ENCODE peak calls at places on chromosomes 5 and 9, in nine cellular contexts. P is suprapubic skin, G is HepG2, V is sigmoid colon, U is stomach, N is esophagus muscularis mucosa, S is tibial nerve, R is upper lobe of left lung, I is ovary. L is an unnamed sample. For H3K27me3, the result is how much of the 10 kb centered on the place peaks cover.

GRCh38 chr5:99104538-99105132 is 175.8 kb upstream of the CHD1 start:
- DNase-seq in P (no peak), G (peak), V (no peak), U (no peak), N (no peak), S (no peak), R (no peak), I (no peak), L (no peak)

GRCh38 chr5:156356238-156356637 is 29.3 kb downstream of the SGCD start:
- DNase-seq in P (no peak), G (no peak), V (no peak), U (no peak), N (no peak), S (no peak), R (no peak), I (no peak), L (no peak)

GRCh38 chr5:120631611-120632010 is 167.5 kb downstream of the PRR16 start:
- DNase-seq in P (no peak), G (no peak), V (no peak), U (no peak), N (no peak), S (no peak), R (no peak), I (no peak), L (no peak)

GRCh38 chr9:123828449-123828848 is 101.5 kb downstream of the DENND1A start:
- DNase-seq in P (no peak), G (no peak), V (no peak), U (no peak), N (no peak), S (no peak), R (no peak), I (no peak), L (no peak)

GRCh38 chr5:143653256-143653655 is 158.7 kb upstream of the HMHB1 start:
- DNase-seq in P (no peak), G (no peak), V (no peak), U (no peak), N (no peak), S (no peak), R (no peak), I (no peak), L (no peak)

GRCh38 chr9:130118841-130119520 is 53.2 kb upstream of the NCS1 start:
- DNase-seq in P (no peak), G (no peak), V (no peak), U (no peak), N (no peak), S (no peak), R (no peak), I (no peak), L (no peak)

GRCh38 chr5:59525957-59526356 is 367.6 kb downstream of the PDE4D start:
- DNase-seq in P (no peak), G (peak), V (no peak), U (no peak), N (no peak), S (no peak), R (peak), I (no peak), L (no peak)

GRCh38 chr9:76219555-76220151 is 174.6 kb downstream of the RFK start:
- DNase-seq in P (no peak), G (no peak), V (no peak), U (no peak), N (no peak), S (no peak), R (no peak), I (no peak), L (no peak)

GRCh38 chr5:20833081-20833627 is 845.2 kb upstream of the CDH18 start:
- DNase-seq in P (no peak), G (peak), V (no peak), U (no peak), N (no peak), S (no peak), R (no peak), I (no peak), L (no peak)

GRCh38 chr9:91117959-91118651 is 243.6 kb downstream of the AUH start:
- DNase-seq in P (peak), G (no peak), V (peak), U (peak), N (peak), S (peak), R (peak), I (peak), L (peak)

GRCh38 chr5:153504726-153505125 is 14.3 kb downstream of the GRIA1 start:
- DNase-seq in P (no peak), G (no peak), V (no peak), U (no peak), N (peak), S (no peak), R (no peak), I (no peak), L (no peak)

GRCh38 chr5:79745255-79745654 is 55.6 kb downstream of the CMYA5 start:
- DNase-seq in P (no peak), G (no peak), V (no peak), U (no peak), N (no peak), S (no peak), R (no peak), I (no peak), L (no peak)

GRCh38 chr9:95494416-95495371 is 22.1 kb downstream of the PTCH1 start:
- DNase-seq in P (no peak), G (no peak), V (peak), U (peak), N (no peak), S (no peak), R (no peak), I (no peak), L (peak)

GRCh38 chr5:91189480-91190332 is 193.4 kb downstream of the ARRDC3 start:
- DNase-seq in P (no peak), G (peak), V (peak), U (no peak), N (no peak), S (no peak), R (peak), I (peak), L (peak)

GRCh38 chr9:84343111-84343521 is 2.6 kb upstream of the SLC28A3 start:
- DNase-seq in P (no peak), G (no peak), V (no peak), U (no peak), N (no peak), S (no peak), R (no peak), I (no peak), L (no peak)

GRCh38 chr9:112624711-112625707 is 92.9 kb downstream of the INIP start:
- DNase-seq in P (no peak), G (no peak), V (no peak), U (no peak), N (no peak), S (no peak), R (no peak), I (no peak), L (no peak)
- H3K4me3 ChIP-seq in P (no peak), G (no peak), V (no peak), U (no peak), N (no peak), S (no peak), R (no peak), I (no peak), L (no peak)

GRCh38 chr5:147670815-147671214 is 111.7 kb downstream of the JAKMIP2 start:
- DNase-seq in P (no peak), G (no peak), V (no peak), U (no peak), N (no peak), S (no peak), R (no peak), I (no peak), L (no peak)

GRCh38 chr5:147671365-147671764 is 111.2 kb downstream of the JAKMIP2 start:
- DNase-seq in P (no peak), G (peak), V (no peak), U (no peak), N (no peak), S (no peak), R (no peak), I (no peak), L (no peak)

GRCh38 chr5:147668385-147668784 is 114.1 kb downstream of the JAKMIP2 start:
- DNase-seq in P (no peak), G (no peak), V (no peak), U (no peak), N (no peak), S (no peak), R (no peak), I (no peak), L (no peak)

GRCh38 chr5:147667363-147667762 is 115.2 kb downstream of the JAKMIP2 start:
- DNase-seq in P (no peak), G (no peak), V (no peak), U (no peak), N (no peak), S (no peak), R (no peak), I (no peak), L (no peak)

DNA sequence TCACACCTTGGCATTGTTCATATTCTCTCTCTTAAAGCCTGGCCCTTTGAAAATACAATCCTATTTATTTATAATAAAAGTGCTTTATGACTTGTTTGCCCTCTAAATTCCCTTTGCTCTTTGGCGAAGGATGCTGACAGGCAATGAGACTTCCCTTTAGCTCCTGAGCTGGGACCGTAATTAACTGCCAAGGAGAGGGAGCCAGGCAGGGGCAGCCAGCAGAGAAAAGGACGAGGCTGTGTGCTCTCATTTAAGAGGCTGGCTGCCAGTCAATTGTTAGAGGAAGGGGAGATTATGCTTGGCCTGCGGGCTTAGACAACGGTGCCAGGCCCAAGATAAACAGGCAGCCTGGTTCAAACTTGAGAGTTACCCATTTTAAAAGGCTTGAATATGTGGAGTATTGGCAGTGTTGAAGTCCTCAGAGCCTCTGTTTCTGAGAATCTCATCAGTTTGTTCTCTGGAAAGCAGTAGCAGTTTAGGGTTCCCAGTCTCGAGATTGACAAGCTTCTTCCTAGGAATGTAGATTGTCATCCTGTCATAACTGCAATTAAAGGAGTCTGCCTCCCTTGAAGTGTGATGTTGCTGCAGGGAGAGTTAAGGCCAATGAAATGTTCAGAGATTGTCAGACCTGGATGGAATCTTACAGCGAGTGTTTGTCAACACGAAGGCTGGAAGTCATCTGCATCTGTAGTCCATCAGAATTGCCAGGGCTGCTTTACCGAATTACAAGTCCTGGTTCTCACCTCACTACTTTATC is 113.2 kb downstream of the JAKMIP2 start:
- DNase-seq in P (no peak), G (no peak), V (peak), U (no peak), N (no peak), S (no peak), R (no peak), I (no peak), L (no peak)
- TF ChIP-seq EP300 in P (no peak), G (no peak), V (no peak), U (no peak), N (no peak), S (no peak), R (no peak), I (no peak), L (no peak)

GRCh38 chr9:22114956-22115355 is 105.9 kb upstream of the CDKN2B start:
- DNase-seq in P (no peak), G (no peak), V (no peak), U (no peak), N (no peak), S (no peak), R (no peak), I (no peak), L (no peak)
- H3K27me3 ChIP-seq in P (under half), G (under half), V (under half), U (under half), N (under half), S (under half), R (under half), I (under half), L (under half)

DNA sequence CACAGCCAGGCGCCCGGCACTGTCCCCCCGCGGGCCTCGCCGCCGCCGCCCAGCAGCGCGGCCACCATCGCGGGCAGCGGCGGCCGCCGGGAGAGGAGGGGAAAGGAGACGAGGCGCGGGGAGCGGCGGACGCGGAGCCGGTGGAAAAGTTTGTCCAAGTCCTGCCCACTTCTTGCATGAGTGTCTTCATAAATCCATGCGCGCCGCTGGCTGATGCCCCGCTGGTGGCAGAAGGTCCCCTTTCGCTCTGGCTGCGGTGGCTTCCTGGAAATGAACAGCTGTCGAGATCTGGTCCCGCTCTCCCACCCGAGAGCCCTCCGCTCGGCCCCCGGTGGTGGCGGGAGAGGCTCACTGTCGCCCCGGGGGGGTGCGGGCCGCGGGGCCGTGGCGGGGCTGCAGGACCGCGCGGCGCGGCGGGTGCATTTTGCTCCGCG is 577 bp downstream of the GAS1 start:
- DNase-seq in P (peak), G (no peak), V (peak), U (peak), N (no peak), S (peak), R (peak), I (peak), L (peak)
- H3K4me3 ChIP-seq in P (peak), G (no peak), V (peak), U (peak), N (peak), S (peak), R (peak), I (peak), L (peak)

GRCh38 chr5:133364916-133365315 is 247.4 kb downstream of the FSTL4 start:
- DNase-seq in P (no peak), G (no peak), V (no peak), U (no peak), N (no peak), S (no peak), R (no peak), I (no peak), L (no peak)

GRCh38 chr5:133365738-133366137 is 246.6 kb downstream of the FSTL4 start:
- DNase-seq in P (no peak), G (no peak), V (no peak), U (no peak), N (peak), S (no peak), R (no peak), I (no peak), L (no peak)

GRCh38 chr5:133363807-133364587 is 248.3 kb downstream of the FSTL4 start:
- DNase-seq in P (peak), G (no peak), V (no peak), U (no peak), N (peak), S (no peak), R (no peak), I (no peak), L (no peak)

GRCh38 chr5:133366438-133366837 is 245.9 kb downstream of the FSTL4 start:
- DNase-seq in P (no peak), G (no peak), V (no peak), U (no peak), N (no peak), S (no peak), R (no peak), I (no peak), L (no peak)

GRCh38 chr5:133365326-133365725 is 247.0 kb downstream of the FSTL4 start:
- DNase-seq in P (no peak), G (no peak), V (no peak), U (no peak), N (no peak), S (no peak), R (no peak), I (no peak), L (no peak)
- TF ChIP-seq EP300 in P (no peak), G (no peak), V (no peak), U (no peak), N (no peak), S (no peak), R (no peak), I (no peak), L (no peak)

GRCh38 chr5:514673-515072 is 9.6 kb downstream of the SLC9A3 start:
- DNase-seq in P (no peak), G (peak), V (no peak), U (no peak), N (no peak), S (no peak), R (no peak), I (no peak), L (peak)
- H3K27me3 ChIP-seq in P (half or more), G (under half), V (under half), U (under half), N (under half), S (under half), R (under half), I (under half), L (under half)

DNA sequence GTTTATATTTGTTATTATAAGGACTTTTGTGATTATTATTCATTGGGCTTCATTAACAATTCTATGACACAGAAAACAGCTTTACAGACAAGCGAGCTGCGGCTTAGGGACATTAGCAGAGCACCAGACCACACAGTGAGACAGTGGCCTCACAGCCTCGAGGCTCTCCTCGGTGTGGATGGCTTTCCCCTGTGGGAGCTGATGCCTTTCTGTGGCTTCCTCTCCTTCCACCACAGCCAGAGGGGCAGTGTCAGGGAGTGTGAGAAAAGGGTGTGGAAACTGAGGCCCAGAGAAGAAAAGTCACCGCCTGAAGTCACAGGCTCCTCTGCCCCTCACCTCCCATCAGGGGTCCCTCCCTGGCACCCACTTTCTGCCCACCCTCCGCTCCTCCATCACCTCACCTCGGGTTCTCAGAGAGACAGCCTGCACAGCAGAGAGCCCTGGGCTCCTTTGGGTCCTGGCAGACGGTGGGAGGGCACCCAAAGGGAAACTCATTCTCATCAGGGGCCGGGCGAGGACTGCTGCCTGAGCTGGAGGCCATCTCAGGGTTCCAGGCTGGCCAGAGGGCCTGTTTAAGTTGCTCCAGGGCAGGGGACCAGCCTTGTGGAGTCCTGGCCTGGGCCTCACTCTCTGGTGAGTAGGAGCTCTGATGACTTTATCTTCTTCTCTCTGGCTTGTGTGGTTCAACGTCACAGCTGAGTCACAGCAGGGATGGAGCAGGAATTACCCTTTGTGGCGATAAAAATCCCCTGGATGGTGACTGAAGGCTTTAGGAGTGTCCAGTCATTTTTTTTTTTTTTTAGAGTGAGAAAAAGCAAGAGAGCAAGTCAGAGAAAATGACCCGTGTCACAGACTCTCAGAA is 830 bp downstream of the TRAF1 start:
- DNase-seq in P (no peak), G (no peak), V (peak), U (no peak), N (no peak), S (no peak), R (no peak), I (no peak), L (no peak)
- H3K4me3 ChIP-seq in P (no peak), G (no peak), V (no peak), U (no peak), N (no peak), S (no peak), R (no peak), I (no peak), L (no peak)

GRCh38 chr5:43623048-43623447 is 20.1 kb downstream of the NNT start:
- DNase-seq in P (no peak), G (no peak), V (no peak), U (no peak), N (no peak), S (no peak), R (no peak), I (no peak), L (no peak)
- TF ChIP-seq EP300 in P (no peak), G (no peak), V (no peak), U (no peak), N (no peak), S (no peak), R (no peak), I (no peak), L (no peak)

L was measured in transverse colon.